ENCODE peak calls at places on chromosomes 11 and 22, in four cellular contexts. M is lower lobe of right lung, G is gastrocnemius medialis, H is A673. E is an unnamed sample.

GRCh38 chr22:36453855-36454378 is 27.5 kb downstream of the TXN2 start:
- DNase-seq in M (no peak), G (no peak), H (no peak), E (no peak)

GRCh38 chr22:19879248-19879575 is 24.5 kb upstream of the GNB1L start:
- DNase-seq in M (peak; percentile 44), G (peak; percentile 1), H (no peak), E (no peak)

GRCh38 chr11:32448232-32448631 is 12.9 kb upstream of the WT1 start:
- DNase-seq in M (no peak), G (no peak), H (peak; percentile 89), E (peak; percentile 82)

GRCh38 chr11:105767945-105768344 is 158.1 kb downstream of the GRIA4 start:
- DNase-seq in M (no peak), G (no peak), H (no peak), E (no peak)

GRCh38 chr11:25037431-25037830 is 540.6 kb downstream of the LUZP2 start:
- DNase-seq in M (no peak), G (no peak), H (no peak), E (no peak)

GRCh38 chr11:38646382-38646781 is 2048.3 kb upstream of the RAG2 start:
- DNase-seq in M (no peak), G (no peak), H (no peak), E (no peak)

GRCh38 chr11:77207019-77207485 is 79.0 kb downstream of the MYO7A start:
- DNase-seq in M (no peak), G (no peak), H (no peak), E (no peak)

GRCh38 chr22:47175151-47175760 is 412.8 kb downstream of the TBC1D22A start:
- DNase-seq in M (no peak), G (no peak), H (no peak), E (no peak)

GRCh38 chr22:41862160-41862529 is 29.2 kb downstream of the SREBF2 start:
- DNase-seq in M (no peak), G (no peak), H (no peak), E (peak; percentile 92)

GRCh38 chr11:117823941-117824420 is 563 bp downstream of the FXYD2 start:
- DNase-seq in M (peak; percentile 57), G (no peak), H (no peak), E (no peak)

GRCh38 chr11:76074178-76075112 is 131.9 kb downstream of the WNT11 start:
- DNase-seq in M (no peak), G (no peak), H (peak; percentile 61), E (no peak)

DNA sequence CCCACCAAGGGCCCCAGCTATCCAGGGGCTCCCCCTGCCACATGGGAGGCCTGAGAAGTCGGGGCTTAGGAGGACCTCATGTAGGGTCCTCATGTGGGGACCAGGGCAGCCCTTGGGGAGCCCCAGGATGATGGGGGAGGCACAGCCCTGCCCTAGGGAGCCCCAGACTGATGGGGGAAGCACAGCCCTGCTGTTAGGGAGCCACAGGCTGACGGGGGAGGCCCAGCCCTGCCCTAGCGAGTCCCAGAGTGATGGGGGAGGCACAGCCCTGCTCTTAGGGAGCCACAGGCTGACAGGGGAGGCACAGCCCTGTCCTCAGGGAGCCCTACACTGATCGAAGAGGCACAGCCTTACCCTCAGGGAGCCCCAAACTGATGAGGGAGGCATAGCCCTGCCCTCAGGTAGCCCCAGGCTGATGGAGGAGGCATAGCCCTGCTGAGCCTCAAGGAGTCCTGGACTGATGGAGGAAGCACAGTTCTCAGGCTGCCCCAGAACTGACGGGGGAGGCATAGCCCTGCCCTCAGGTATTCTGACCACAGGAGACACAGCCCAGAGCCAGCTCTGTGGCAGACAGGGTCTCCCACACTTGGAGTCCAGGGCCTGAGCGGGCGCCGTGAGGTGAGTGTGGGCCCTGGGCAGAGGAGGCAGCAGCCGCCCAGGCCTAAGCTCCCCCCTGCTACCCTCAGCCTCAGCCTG is 10.8 kb downstream of the PRR33 start:
- DNase-seq in M (no peak), G (no peak), H (no peak), E (no peak)
- H3K27ac ChIP-seq in M (peak overlapping the region; percentile 49), G (peak overlapping the region; percentile 88), H (no peak overlapping the region), E (no peak overlapping the region)

GRCh38 chr22:48957987-48958321 is 869.7 kb downstream of the BRD1 start:
- DNase-seq in M (no peak), G (no peak), H (no peak), E (no peak)

GRCh38 chr22:48959496-48959895 is 868.2 kb downstream of the BRD1 start:
- DNase-seq in M (no peak), G (no peak), H (no peak), E (no peak)

GRCh38 chr22:48960576-48960975 is 867.1 kb downstream of the BRD1 start:
- DNase-seq in M (no peak), G (no peak), H (no peak), E (no peak)

GRCh38 chr22:48961705-48962104 is 866.0 kb downstream of the BRD1 start:
- DNase-seq in M (no peak), G (no peak), H (no peak), E (no peak)

GRCh38 chr22:48960981-48961655 is 866.6 kb downstream of the BRD1 start:
- DNase-seq in M (no peak), G (no peak), H (peak; percentile 51), E (no peak)
- H3K27ac ChIP-seq in M (no peak overlapping the region), G (no peak overlapping the region), H (no peak overlapping the region), E (no peak overlapping the region)

GRCh38 chr22:49943405-49943765 is 17.2 kb upstream of the PIM3 start:
- DNase-seq in M (no peak), G (no peak), H (no peak), E (no peak)
- H3K27ac ChIP-seq in M (no peak overlapping the region), G (no peak overlapping the region), H (peak overlapping the region; percentile 82), E (no peak overlapping the region)

GRCh38 chr22:39238966-39239510 is 5.7 kb downstream of the PDGFB start:
- DNase-seq in M (no peak), G (no peak), H (peak; percentile 70), E (no peak)

GRCh38 chr22:39236321-39237275 is 8.2 kb downstream of the PDGFB start:
- DNase-seq in M (peak; percentile 51), G (peak; percentile 95), H (no peak), E (peak; percentile 70)

GRCh38 chr22:39238561-39238960 is 6.2 kb downstream of the PDGFB start:
- DNase-seq in M (no peak), G (no peak), H (no peak), E (no peak)

GRCh38 chr22:39238124-39238466 is 6.7 kb downstream of the PDGFB start:
- DNase-seq in M (no peak), G (no peak), H (no peak), E (no peak)

DNA sequence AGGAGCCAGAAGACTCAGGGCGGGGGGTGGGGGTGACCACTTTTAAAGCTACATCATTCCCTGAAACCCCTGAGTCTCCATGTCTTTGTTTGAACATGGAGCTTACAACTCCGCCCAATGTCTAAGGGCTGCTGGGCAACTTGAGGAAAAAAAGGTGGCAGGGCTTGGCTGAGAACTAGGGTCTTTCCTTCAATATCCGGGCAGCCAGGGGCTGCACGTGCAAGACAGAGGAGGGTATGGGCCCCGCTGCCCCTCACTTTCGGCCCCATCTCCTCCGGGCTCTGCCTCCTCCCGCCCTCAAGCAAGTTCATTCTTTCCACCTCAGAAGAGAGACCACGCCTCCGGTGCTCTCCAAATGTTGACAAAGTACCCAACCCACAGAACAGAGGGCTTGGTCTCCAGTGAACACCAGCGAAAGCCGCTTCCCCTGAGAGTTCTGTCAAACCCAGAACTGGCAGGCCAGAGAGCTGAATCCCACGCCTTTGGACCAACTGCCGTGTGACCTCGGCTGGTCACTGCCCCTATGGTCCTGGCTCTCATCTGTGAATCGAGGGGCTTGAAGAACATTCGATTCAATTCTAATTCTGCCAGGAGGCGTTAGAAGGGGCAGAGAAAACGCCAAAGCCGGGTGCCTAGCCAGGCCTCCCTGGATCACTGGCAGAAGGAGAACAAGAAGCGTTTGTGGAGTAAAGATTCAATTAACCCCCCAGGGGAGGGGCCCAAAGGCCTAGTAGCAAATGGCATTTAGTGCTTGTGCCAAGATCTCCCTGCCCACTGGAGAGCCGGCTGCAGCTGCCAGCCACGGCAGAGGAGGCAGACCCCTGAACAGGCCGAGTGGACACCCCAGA is 7.3 kb downstream of the PDGFB start:
- DNase-seq in M (peak; percentile 64), G (peak; percentile 17), H (no peak), E (no peak)
- H3K27ac ChIP-seq in M (peak overlapping the region; percentile 39), G (peak overlapping the region; percentile 91), H (no peak overlapping the region), E (no peak overlapping the region)

DNA sequence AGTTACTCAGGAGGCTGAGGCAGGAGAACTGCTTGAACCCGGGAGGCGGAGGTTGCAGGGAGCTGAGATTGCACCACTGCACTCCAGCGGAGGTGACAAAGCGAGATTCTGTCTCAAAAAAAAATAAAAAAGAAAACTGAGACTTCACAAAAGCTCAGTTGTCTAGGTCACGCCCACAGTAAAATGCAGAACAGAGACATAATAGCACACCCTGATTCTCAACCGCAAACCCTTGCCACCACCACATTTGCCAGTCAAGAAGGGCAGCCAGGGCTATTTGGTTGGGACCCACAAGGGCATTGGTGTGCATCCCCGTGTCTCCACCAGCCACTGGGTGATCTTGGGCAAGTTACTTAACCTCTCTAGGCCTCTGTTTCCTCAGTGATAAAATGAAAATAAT is 25.4 kb downstream of the CREB3L1 start:
- DNase-seq in M (no peak), G (no peak), H (no peak), E (peak; percentile 92)
- H3K27ac ChIP-seq in M (no peak overlapping the region), G (no peak overlapping the region), H (peak overlapping the region; percentile 1), E (peak overlapping the region; percentile 81)

DNA sequence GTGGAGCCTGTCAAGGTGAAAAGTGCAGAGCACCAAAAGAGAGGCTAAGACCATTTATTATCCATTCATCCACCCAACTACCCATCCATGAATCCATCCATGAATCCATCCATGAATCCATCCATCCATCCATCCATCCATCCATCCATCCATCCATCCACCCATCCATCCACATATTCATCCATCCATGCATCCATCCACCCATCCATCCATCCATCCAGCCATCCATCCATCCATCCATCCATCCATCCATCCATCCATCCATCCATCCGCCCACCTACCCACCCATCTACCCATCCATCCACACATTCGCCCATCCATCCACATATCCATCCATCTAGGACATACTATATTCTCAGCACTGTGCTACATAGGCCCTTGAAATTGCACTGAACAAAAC is 68.0 kb downstream of the SYN3 start:
- DNase-seq in M (no peak), G (no peak), H (no peak), E (no peak)
- H3K27ac ChIP-seq in M (no peak overlapping the region), G (no peak overlapping the region), H (no peak overlapping the region), E (no peak overlapping the region)

E was measured in Karpas-422.